ENCODE peak calls at places on chromosomes 5 and 9, in seven cellular contexts. G is body of pancreas, P is neural progenitor cell, M is IMR-90, B is heart left ventricle, R is cardiac muscle cell, K is BE2C. W is an unnamed sample.

GRCh38 chr5:168656633-168657032 is 77.5 kb upstream of the PANK3 start:
- DNase-seq in G (no peak), P (no peak), M (no peak), B (no peak), R (peak; percentile 90), K (peak; percentile 47), W (no peak)

GRCh38 chr9:5288591-5288990 is 15.9 kb downstream of the RLN2 start:
- DNase-seq in G (no peak), P (no peak), M (peak; percentile 12), B (no peak), R (peak; percentile 2), K (no peak), W (no peak)

GRCh38 chr5:10441992-10442435 is 335 bp downstream of the ROPN1L start:
- DNase-seq in G (peak; percentile 32), P (no peak), M (no peak), B (no peak), R (no peak), K (no peak), W (no peak)

GRCh38 chr9:93874242-93874641 is 80.9 kb downstream of the BARX1 start:
- DNase-seq in G (no peak), P (no peak), M (no peak), B (no peak), R (no peak), K (no peak), W (no peak)

GRCh38 chr5:64784451-64785025 is 15.8 kb downstream of the CWC27 start:
- DNase-seq in G (peak; percentile 77), P (peak; percentile 89), M (peak; percentile 86), B (peak; percentile 73), R (peak; percentile 91), K (peak; percentile 78), W (peak; percentile 78)

GRCh38 chr5:122775713-122776084 is 819 bp downstream of the SNX2 start:
- DNase-seq in G (no peak), P (no peak), M (no peak), B (no peak), R (peak; percentile 21), K (no peak), W (no peak)

GRCh38 chr5:150515446-150515845 is 7.5 kb downstream of the NDST1 start:
- DNase-seq in G (peak; percentile 30), P (no peak), M (peak; percentile 83), B (no peak), R (peak; percentile 78), K (no peak), W (no peak)

GRCh38 chr9:86768020-86768419 is 179.3 kb downstream of the GAS1 start:
- DNase-seq in G (no peak), P (no peak), M (no peak), B (no peak), R (no peak), K (no peak), W (no peak)

GRCh38 chr5:82358454-82358853 is 80.3 kb upstream of the RPS23 start:
- DNase-seq in G (no peak), P (no peak), M (peak; percentile 84), B (no peak), R (peak; percentile 83), K (no peak), W (no peak)

GRCh38 chr9:20988916-20989315 is 42.5 kb downstream of the HACD4 start:
- DNase-seq in G (no peak), P (no peak), M (peak; percentile 66), B (no peak), R (peak; percentile 46), K (no peak), W (no peak)

GRCh38 chr5:19891658-19892057 is 96.3 kb downstream of the CDH18 start:
- DNase-seq in G (no peak), P (no peak), M (peak; percentile 72), B (no peak), R (peak; percentile 5), K (no peak), W (no peak)

GRCh38 chr5:167912944-167913343 is 378.5 kb upstream of the WWC1 start:
- DNase-seq in G (no peak), P (no peak), M (peak; percentile 7), B (no peak), R (peak; percentile 42), K (no peak), W (no peak)

GRCh38 chr9:37617837-37618236 is 25.4 kb upstream of the TOMM5 start:
- DNase-seq in G (no peak), P (peak; percentile 92), M (peak; percentile 54), B (no peak), R (peak; percentile 3), K (no peak), W (no peak)

GRCh38 chr9:83242066-83242465 is 179.1 kb upstream of the RASEF start:
- DNase-seq in G (no peak), P (no peak), M (no peak), B (no peak), R (no peak), K (no peak), W (no peak)

GRCh38 chr9:117430813-117431212 is 16.0 kb upstream of the ASTN2 start:
- DNase-seq in G (no peak), P (no peak), M (no peak), B (no peak), R (no peak), K (no peak), W (no peak)

GRCh38 chr5:143471041-143471509 is 67.6 kb upstream of the NR3C1 start:
- DNase-seq in G (no peak), P (no peak), M (peak; percentile 90), B (peak; percentile 28), R (peak; percentile 18), K (no peak), W (no peak)

GRCh38 chr9:95512751-95513120 is 4.0 kb downstream of the PTCH1 start:
- DNase-seq in G (no peak), P (no peak), M (no peak), B (no peak), R (no peak), K (no peak), W (no peak)

GRCh38 chr5:37774912-37775483 is 64.8 kb downstream of the GDNF start:
- DNase-seq in G (no peak), P (peak; percentile 24), M (peak; percentile 31), B (no peak), R (peak; percentile 11), K (peak; percentile 31), W (no peak)

GRCh38 chr9:130660683-130661460 is 3.5 kb upstream of the PRDM12 start:
- DNase-seq in G (no peak), P (peak; percentile 82), M (no peak), B (no peak), R (no peak), K (no peak), W (no peak)
- H3K4me3 ChIP-seq in G (peak overlapping the region; percentile 5), P (peak overlapping the region; percentile 52), M (peak overlapping the region; percentile 15), B (peak overlapping the region; percentile 13), R (peak overlapping the region; percentile 3), K (peak overlapping the region; percentile 8), W (peak overlapping the region; percentile 38)

GRCh38 chr9:118985851-118986250 is 383.4 kb downstream of the BRINP1 start:
- DNase-seq in G (no peak), P (no peak), M (no peak), B (no peak), R (no peak), K (no peak), W (no peak)

GRCh38 chr9:118991366-118992285 is 377.6 kb downstream of the BRINP1 start:
- DNase-seq in G (no peak), P (peak; percentile 12), M (no peak), B (no peak), R (no peak), K (no peak), W (no peak)

GRCh38 chr9:118992813-118993747 is 376.2 kb downstream of the BRINP1 start:
- DNase-seq in G (no peak), P (peak; percentile 7), M (no peak), B (no peak), R (no peak), K (no peak), W (no peak)

GRCh38 chr9:118990949-118991348 is 378.3 kb downstream of the BRINP1 start:
- DNase-seq in G (no peak), P (no peak), M (no peak), B (no peak), R (no peak), K (no peak), W (no peak)

DNA sequence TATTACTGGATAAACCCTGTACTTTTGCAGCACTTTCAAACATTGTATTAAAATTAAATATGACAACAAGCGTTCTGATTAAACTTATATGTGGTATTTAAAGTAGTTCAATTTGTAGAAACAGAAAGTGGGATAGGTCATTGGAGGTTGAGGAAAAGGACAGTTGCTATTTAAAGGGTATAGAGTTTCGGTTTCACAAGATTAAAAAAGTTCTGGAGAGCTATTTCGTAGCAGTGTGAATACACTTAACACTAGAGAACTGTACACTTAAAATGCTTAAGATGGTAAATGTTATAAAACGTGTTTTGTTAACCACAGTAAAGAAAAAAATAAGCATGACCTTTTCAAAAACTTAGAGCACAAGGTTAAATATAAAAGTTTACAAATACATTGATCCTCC is 382.1 kb downstream of the BRINP1 start:
- DNase-seq in G (no peak), P (no peak), M (no peak), B (no peak), R (no peak), K (no peak), W (no peak)
- H3K4me1 ChIP-seq in G (no peaks in the 10 kb centered on the region), P (peaks cover 8% of the 10 kb centered on the region), M (no peaks in the 10 kb centered on the region), B (peaks cover 7% of the 10 kb centered on the region), R (peaks cover 11% of the 10 kb centered on the region), K (no peaks in the 10 kb centered on the region), W (no peaks in the 10 kb centered on the region)

GRCh38 chr5:32339198-32339597 is 26.5 kb upstream of the MTMR12 start:
- DNase-seq in G (no peak), P (peak; percentile 60), M (peak; percentile 16), B (no peak), R (peak; percentile 14), K (no peak), W (no peak)
- H3K27me3 ChIP-seq in G (no peaks in the 10 kb centered on the region), P (no peaks in the 10 kb centered on the region), M (no peaks in the 10 kb centered on the region), B (no peaks in the 10 kb centered on the region), R (no peaks in the 10 kb centered on the region), K (no peaks in the 10 kb centered on the region), W (no peaks in the 10 kb centered on the region)

GRCh38 chr5:120093178-120093577 is 370.9 kb upstream of the PRR16 start:
- DNase-seq in G (no peak), P (peak; percentile 2), M (no peak), B (no peak), R (no peak), K (no peak), W (no peak)

GRCh38 chr5:120098902-120099301 is 365.2 kb upstream of the PRR16 start:
- DNase-seq in G (no peak), P (no peak), M (peak; percentile 31), B (no peak), R (no peak), K (no peak), W (no peak)

GRCh38 chr5:120091376-120091948 is 372.6 kb upstream of the PRR16 start:
- DNase-seq in G (no peak), P (no peak), M (no peak), B (no peak), R (no peak), K (no peak), W (no peak)

GRCh38 chr5:120092649-120093048 is 371.5 kb upstream of the PRR16 start:
- DNase-seq in G (no peak), P (no peak), M (no peak), B (no peak), R (no peak), K (no peak), W (no peak)

DNA sequence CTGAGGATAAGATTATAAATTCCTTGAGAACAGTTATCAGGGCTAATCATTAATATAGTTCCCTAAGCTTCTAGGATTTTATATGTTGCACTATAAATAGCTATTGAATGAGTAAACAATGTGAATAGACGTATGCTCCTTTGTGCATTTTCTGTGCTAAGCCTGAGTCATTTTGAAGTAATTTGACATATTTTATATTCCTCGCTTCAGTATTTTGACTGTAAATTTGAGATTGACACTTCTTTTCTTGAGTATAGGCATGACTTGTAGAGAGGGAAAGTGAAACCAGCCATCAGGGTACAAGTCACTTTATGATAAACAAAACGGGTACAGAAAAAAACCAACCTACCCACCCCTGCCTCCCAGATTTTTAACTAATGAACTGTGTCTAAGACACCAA is 367.7 kb upstream of the PRR16 start:
- DNase-seq in G (no peak), P (no peak), M (peak; percentile 64), B (no peak), R (peak; percentile 31), K (no peak), W (no peak)
- H3K4me3 ChIP-seq in G (no peak overlapping the region), P (no peak overlapping the region), M (peak overlapping the region; percentile 21), B (no peak overlapping the region), R (no peak overlapping the region), K (no peak overlapping the region), W (no peak overlapping the region)

W was measured in stomach.